ENCODE peak calls at places on chromosome 6, in nine cellular contexts. S, W, K, F, J, U, Y, G and I are unnamed samples.

GRCh38 chr6:39206250-39206721 is 23.0 kb downstream of the KCNK5 start:
- DNase-seq in J (no peak), S (no peak), Y (no peak), G (no peak), K (no peak), U (no peak), F (no peak), W (no peak), I (peak)

GRCh38 chr6:392441-393390 is 1.2 kb downstream of the IRF4 start:
- DNase-seq in S (no peak), F (no peak), W (no peak), U (no peak), K (no peak), Y (no peak), J (no peak), G (no peak), I (no peak)

GRCh38 chr6:13495112-13495765 is 7.8 kb upstream of the GFOD1 start:
- DNase-seq in S (no peak), Y (no peak), K (no peak), U (no peak), W (no peak), J (no peak), G (no peak), F (no peak), I (no peak)

GRCh38 chr6:27901801-27902200 is 10.4 kb downstream of the OR2B2 start:
- DNase-seq in G (no peak), W (no peak), Y (no peak), S (no peak), K (no peak), J (no peak), F (no peak), U (no peak), I (no peak)

GRCh38 chr6:157904999-157905398 is 76.7 kb upstream of the SYNJ2 start:
- DNase-seq in W (no peak), K (no peak), U (no peak), J (no peak), F (no peak), G (no peak), Y (no peak), S (no peak), I (no peak)

GRCh38 chr6:56938634-56939294 is 16.1 kb upstream of the BEND6 start:
- DNase-seq in W (no peak), G (no peak), K (peak), J (no peak), F (no peak), S (no peak), Y (no peak), U (peak), I (no peak)

GRCh38 chr6:85362652-85363310 is 87.1 kb upstream of the NT5E start:
- DNase-seq in Y (no peak), W (no peak), G (no peak), S (no peak), F (no peak), J (no peak), K (peak), U (no peak), I (no peak)

GRCh38 chr6:4888841-4889240 is 112.6 kb downstream of the CDYL start:
- DNase-seq in W (no peak), Y (no peak), U (no peak), K (peak), F (no peak), S (no peak), G (no peak), J (no peak), I (no peak)

GRCh38 chr6:124008689-124009371 is 205.2 kb downstream of the NKAIN2 start:
- DNase-seq in K (no peak), S (no peak), W (no peak), Y (no peak), G (no peak), J (no peak), U (no peak), F (no peak), I (no peak)

GRCh38 chr6:97049254-97050004 is 124.9 kb downstream of the KLHL32 start:
- DNase-seq in K (peak), F (no peak), J (peak), W (no peak), S (no peak), G (no peak), U (no peak), Y (no peak), I (peak)

GRCh38 chr6:48928937-48929336 is 534.1 kb downstream of the MMUT start:
- DNase-seq in U (no peak), Y (no peak), K (no peak), G (no peak), S (no peak), W (no peak), F (no peak), J (no peak), I (no peak)

GRCh38 chr6:113011803-113012202 is 664.7 kb downstream of the RFPL4B start:
- DNase-seq in K (peak), W (no peak), Y (no peak), F (no peak), G (no peak), J (no peak), U (no peak), S (no peak), I (no peak)

GRCh38 chr6:156862711-156863110 is 85.5 kb downstream of the ARID1B start:
- DNase-seq in F (no peak), K (no peak), W (no peak), J (no peak), Y (peak), S (no peak), U (no peak), G (no peak), I (no peak)

GRCh38 chr6:158808918-158809678 is 10.1 kb downstream of the EZR start:
- DNase-seq in S (no peak), Y (no peak), G (no peak), U (no peak), F (no peak), W (no peak), K (peak), J (no peak), I (no peak)

GRCh38 chr6:156250593-156250992 is 526.6 kb upstream of the ARID1B start:
- DNase-seq in G (no peak), K (no peak), U (no peak), J (no peak), W (no peak), S (no peak), F (no peak), Y (peak), I (no peak)

GRCh38 chr6:40779399-40779798 is 192.2 kb upstream of the LRFN2 start:
- DNase-seq in J (no peak), S (no peak), U (peak), W (no peak), Y (no peak), F (no peak), K (peak), G (no peak), I (no peak)